ENCODE peak calls at places on chromosomes 16 and 17, in seven cellular contexts. P is stimulated activated CD4-positive, alpha-beta T cell treated with anti-CD3 and anti-CD28 coated beads, Interleukin-2, amount 100 ng/mL, for 24 hours; I is SW 1271; L is cardiac septum; V is progenitor cell of endocrine pancreas; O is iPS DF 6.9; D is activated gamma-delta T cell treated with anti-CD3 and anti-CD28 coated beads, Interleukin-2, amount 50 U/mL, for 16 hours. W is an unnamed sample.
A peak's percentile ranks its signal among the peaks of the same experiment; 100 is the strongest.

GRCh38 chr17:51796026-51796425 is 362.5 kb downstream of the CA10 start:
- DNase-seq in L (no peak), I (no peak), V (no peak), D (no peak), P (no peak), O (no peak), W (no peak)

GRCh38 chr16:27779719-27780161 is 229.8 kb downstream of the KATNIP start:
- DNase-seq in L (no peak), I (no peak), O (peak; percentile 45), P (no peak), V (peak; percentile 29), D (no peak), W (peak; percentile 56)

GRCh38 chr17:68455756-68456528 is 1.4 kb downstream of the WIPI1 start:
- DNase-seq in P (no peak), L (no peak), D (no peak), I (peak; percentile 54), O (no peak), V (no peak), W (no peak)

GRCh38 chr16:28975158-28975603 is 603 bp downstream of the SPNS1 start:
- DNase-seq in I (no peak), O (no peak), V (no peak), D (no peak), P (no peak), L (no peak), W (no peak)

GRCh38 chr16:69691980-69692911 is 34.1 kb downstream of the NQO1 start:
- DNase-seq in P (no peak), I (no peak), O (no peak), L (no peak), V (no peak), D (no peak), W (no peak)

GRCh38 chr17:12637015-12637414 is 28.7 kb upstream of the MYOCD start:
- DNase-seq in I (peak; percentile 7), L (no peak), O (no peak), D (no peak), V (no peak), P (no peak), W (peak; percentile 35)

GRCh38 chr17:35900280-35900679 is 20.1 kb upstream of the CCL5 start:
- DNase-seq in P (no peak), L (peak; percentile 22), I (no peak), V (no peak), D (no peak), O (no peak), W (no peak)

GRCh38 chr17:81129289-81129688 is 36.0 kb upstream of the PVALEF start:
- DNase-seq in P (no peak), I (no peak), O (no peak), V (no peak), D (no peak), L (no peak), W (no peak)

GRCh38 chr16:81614171-81614570 is 164.9 kb upstream of the PLCG2 start:
- DNase-seq in O (no peak), P (no peak), V (no peak), D (no peak), I (no peak), L (no peak), W (no peak)

GRCh38 chr16:81374514-81374913 is 59.8 kb downstream of the GAN start:
- DNase-seq in V (no peak), L (no peak), P (no peak), D (no peak), I (no peak), O (no peak), W (no peak)

GRCh38 chr17:44363613-44364159 is at the start of gene FAM171A2:
- DNase-seq in D (peak; percentile 43), O (no peak), P (peak; percentile 72), V (peak; percentile 73), L (peak; percentile 84), I (peak; percentile 40), W (peak; percentile 67)

GRCh38 chr17:16928406-16929280 is 43.3 kb downstream of the TNFRSF13B start:
- DNase-seq in L (peak; percentile 73), P (no peak), O (no peak), D (no peak), I (no peak), V (no peak), W (peak; percentile 54)

GRCh38 chr16:55301385-55302008 is 22.5 kb upstream of the IRX6 start:
- DNase-seq in O (no peak), L (no peak), V (no peak), I (no peak), D (no peak), P (no peak), W (no peak)

GRCh38 chr16:15772579-15773293 is 84.1 kb downstream of the MYH11 start:
- DNase-seq in I (no peak), V (no peak), O (no peak), P (no peak), L (no peak), D (no peak), W (no peak)

GRCh38 chr17:69452664-69453260 is 38.3 kb downstream of the MAP2K6 start:
- DNase-seq in V (no peak), D (no peak), I (no peak), O (no peak), L (no peak), P (no peak), W (no peak)

GRCh38 chr17:27566673-27567562 is 64.1 kb upstream of the LGALS9 start:
- DNase-seq in P (no peak), L (no peak), V (no peak), O (no peak), D (no peak), I (no peak), W (no peak)

GRCh38 chr16:66070140-66070887 is 296.2 kb upstream of the CDH5 start:
- DNase-seq in V (no peak), L (no peak), O (no peak), I (no peak), D (no peak), P (no peak), W (peak; percentile 77)

GRCh38 chr16:80294172-80294571 is 246.6 kb upstream of the DYNLRB2 start:
- DNase-seq in P (no peak), O (no peak), L (no peak), I (no peak), V (no peak), D (no peak), W (no peak)

GRCh38 chr17:35239823-35240222 is 3.0 kb upstream of the SLFN5 start:
- DNase-seq in V (no peak), D (no peak), O (no peak), I (no peak), L (no peak), P (no peak), W (peak; percentile 35)

GRCh38 chr16:15827299-15827698 is 29.5 kb downstream of the MYH11 start:
- DNase-seq in D (no peak), P (no peak), V (no peak), O (no peak), L (no peak), I (no peak), W (no peak)

GRCh38 chr16:74726736-74727135 is 26.1 kb upstream of the MLKL start:
- DNase-seq in L (no peak), D (no peak), I (no peak), O (peak; percentile 70), V (no peak), P (peak; percentile 34), W (no peak)

GRCh38 chr16:67552476-67552875 is 9.8 kb upstream of the CTCF start:
- DNase-seq in P (peak; percentile 16), V (no peak), L (no peak), I (no peak), D (no peak), O (no peak), W (no peak)

GRCh38 chr16:67336111-67336510 is 9.5 kb downstream of the LRRC36 start:
- DNase-seq in O (no peak), V (no peak), I (no peak), L (no peak), D (no peak), P (no peak), W (no peak)

GRCh38 chr16:88924834-88925539 is 52.0 kb downstream of the CBFA2T3 start:
- DNase-seq in L (no peak), D (no peak), P (no peak), I (peak; percentile 63), V (no peak), O (no peak), W (peak; percentile 42)